ENCODE peak calls at places on chromosomes 4 and X, in five cellular contexts. A, G, B, I and E are unnamed samples.

GRCh38 chr4:38237139-38237538 is 276.9 kb downstream of the PTTG2 start:
- DNase-seq in A (peak; percentile 55), G (no peak), B (peak; percentile 5), I (no peak), E (no peak)

GRCh38 chr4:100414016-100414790 is 103.6 kb downstream of the EMCN start:
- DNase-seq in A (peak; percentile 2), G (no peak), B (no peak), I (no peak), E (no peak)

GRCh38 chrX:119784747-119785446 is 6.5 kb downstream of the RPL39 start:
- DNase-seq in A (peak; percentile 23), G (peak; percentile 48), B (peak; percentile 38), I (no peak), E (no peak)

GRCh38 chrX:79325263-79325958 is 41.7 kb downstream of the ITM2A start:
- DNase-seq in A (no peak), G (peak; percentile 48), B (no peak), I (no peak), E (no peak)

GRCh38 chrX:45077748-45078424 is 122.8 kb downstream of the DIPK2B start:
- DNase-seq in A (no peak), G (no peak), B (no peak), I (no peak), E (no peak)

GRCh38 chrX:118730500-118731247 is 3.3 kb downstream of the IL13RA1 start:
- DNase-seq in A (peak; percentile 85), G (no peak), B (peak; percentile 60), I (no peak), E (no peak)

GRCh38 chr4:169207436-169208089 is 63.2 kb downstream of the SH3RF1 start:
- DNase-seq in A (no peak), G (no peak), B (no peak), I (no peak), E (peak; percentile 35)

GRCh38 chr4:16693040-16693506 is 205.4 kb downstream of the LDB2 start:
- DNase-seq in A (no peak), G (no peak), B (no peak), I (no peak), E (no peak)

GRCh38 chr4:3460926-3461325 is 2.2 kb upstream of the DOK7 start:
- DNase-seq in A (no peak), G (no peak), B (no peak), I (no peak), E (no peak)

GRCh38 chr4:3462790-3463415 is at the start of gene DOK7:
- DNase-seq in A (no peak), G (no peak), B (no peak), I (no peak), E (no peak)

GRCh38 chr4:3462321-3462789 is 751 bp upstream of the DOK7 start:
- DNase-seq in A (no peak), G (no peak), B (no peak), I (no peak), E (no peak)

GRCh38 chr4:3461515-3462291 is 1.4 kb upstream of the DOK7 start:
- DNase-seq in A (no peak), G (no peak), B (no peak), I (no peak), E (no peak)

DNA sequence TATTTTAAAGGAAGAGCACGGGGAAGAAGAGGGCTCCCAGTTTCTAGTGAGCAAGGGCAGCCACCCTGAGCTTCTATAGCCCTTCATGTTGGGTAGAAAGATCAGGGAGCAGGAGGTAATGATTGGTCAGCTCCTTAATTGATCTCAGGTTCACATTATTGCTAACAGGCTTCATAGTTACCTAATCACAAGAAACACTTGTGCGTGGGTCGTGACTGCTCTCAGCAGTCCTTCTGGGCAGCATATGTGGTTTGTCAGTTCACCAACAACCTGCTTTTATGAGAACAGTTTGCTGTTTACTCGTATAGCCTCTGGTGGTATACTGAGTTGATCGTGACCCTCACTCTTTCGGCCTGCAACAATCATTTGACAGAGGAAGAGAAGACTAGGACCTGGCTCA is 4.7 kb upstream of the DOK7 start:
- DNase-seq in A (no peak), G (no peak), B (no peak), I (no peak), E (no peak)
- H3K14ac ChIP-seq in A (no peak overlapping the region), G (no peak overlapping the region), B (no peak overlapping the region), I (no peak overlapping the region), E (no peak overlapping the region)

GRCh38 chrX:154729439-154729838 is 21.4 kb downstream of the GAB3 start:
- DNase-seq in A (no peak), G (no peak), B (peak; percentile 34), I (no peak), E (no peak)

GRCh38 chrX:154731881-154732280 is 19.0 kb downstream of the GAB3 start:
- DNase-seq in A (peak; percentile 45), G (no peak), B (peak; percentile 62), I (peak; percentile 70), E (no peak)

GRCh38 chrX:154728791-154729190 is 22.1 kb downstream of the GAB3 start:
- DNase-seq in A (no peak), G (no peak), B (no peak), I (no peak), E (no peak)

GRCh38 chrX:154731203-154731602 is 19.7 kb downstream of the GAB3 start:
- DNase-seq in A (no peak), G (no peak), B (no peak), I (no peak), E (no peak)

DNA sequence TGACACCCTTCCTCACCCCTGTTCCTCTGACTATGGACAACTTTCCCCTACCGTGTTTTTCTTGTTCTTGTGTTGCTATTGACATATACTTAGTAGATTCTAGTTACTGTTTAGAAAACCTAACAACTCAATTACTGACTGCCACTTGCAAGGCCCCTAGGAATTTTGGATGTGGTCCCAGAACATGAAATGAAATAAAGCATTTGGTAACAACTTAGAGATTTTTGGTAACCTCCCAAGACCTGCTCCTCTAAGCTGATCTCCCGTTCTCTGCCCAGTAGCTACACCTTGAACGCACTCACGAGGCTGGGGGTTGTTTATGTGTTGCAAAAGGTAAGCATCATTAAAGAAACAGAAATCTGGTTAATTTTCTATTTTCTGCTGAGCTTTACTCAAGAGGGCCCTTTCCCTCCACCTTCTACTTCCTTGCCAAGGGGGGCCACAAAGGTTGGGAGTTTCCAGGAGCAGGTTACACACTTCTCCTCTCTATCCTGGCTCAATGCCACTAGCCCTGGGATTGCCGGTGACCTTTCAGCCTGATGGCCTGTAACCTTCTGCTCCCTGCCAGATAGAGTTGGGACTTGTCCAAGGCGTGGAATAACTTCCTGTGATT is 20.5 kb downstream of the GAB3 start:
- DNase-seq in A (peak; percentile 77), G (no peak), B (peak; percentile 65), I (no peak), E (no peak)
- H3K4me1 ChIP-seq in A (peaks cover 33% of the 10 kb centered on the region), G (peaks cover 2% of the 10 kb centered on the region), B (peaks cover 16% of the 10 kb centered on the region), I (peaks cover 3% of the 10 kb centered on the region), E (no peaks in the 10 kb centered on the region)

GRCh38 chr4:132763465-132763864 is 385.6 kb upstream of the PCDH10 start:
- DNase-seq in A (no peak), G (no peak), B (no peak), I (no peak), E (no peak)
- H3K14ac ChIP-seq in A (no peak overlapping the region), G (no peak overlapping the region), B (no peak overlapping the region), I (no peak overlapping the region), E (no peak overlapping the region)

DNA sequence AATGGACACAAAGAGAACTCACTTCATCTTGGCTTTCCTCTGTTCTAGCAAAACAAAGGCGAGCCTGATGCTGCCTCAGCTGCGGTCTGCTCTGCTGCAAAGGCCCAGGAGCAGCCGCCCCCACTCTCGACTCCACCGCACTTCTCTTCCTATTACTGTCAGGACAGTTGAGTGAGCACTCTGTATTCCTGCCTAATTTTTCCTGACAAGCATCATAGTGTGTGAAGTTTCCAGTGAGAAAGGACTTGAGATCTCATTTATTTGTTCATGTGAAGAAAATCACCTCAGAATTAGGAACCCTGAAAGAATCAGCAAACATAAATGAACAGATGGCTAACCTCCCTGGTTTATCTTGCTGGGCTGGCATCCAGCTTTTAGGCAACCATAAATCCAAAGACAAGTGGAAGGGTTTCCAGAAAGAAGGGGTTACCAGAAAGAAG is 15.6 kb downstream of the SCARB2 start:
- DNase-seq in A (peak; percentile 69), G (no peak), B (no peak), I (no peak), E (no peak)
- H3K4me1 ChIP-seq in A (peaks cover 35% of the 10 kb centered on the region), G (peaks cover 2% of the 10 kb centered on the region), B (peaks cover 18% of the 10 kb centered on the region), I (peaks cover 2% of the 10 kb centered on the region), E (peaks cover 7% of the 10 kb centered on the region)

DNA sequence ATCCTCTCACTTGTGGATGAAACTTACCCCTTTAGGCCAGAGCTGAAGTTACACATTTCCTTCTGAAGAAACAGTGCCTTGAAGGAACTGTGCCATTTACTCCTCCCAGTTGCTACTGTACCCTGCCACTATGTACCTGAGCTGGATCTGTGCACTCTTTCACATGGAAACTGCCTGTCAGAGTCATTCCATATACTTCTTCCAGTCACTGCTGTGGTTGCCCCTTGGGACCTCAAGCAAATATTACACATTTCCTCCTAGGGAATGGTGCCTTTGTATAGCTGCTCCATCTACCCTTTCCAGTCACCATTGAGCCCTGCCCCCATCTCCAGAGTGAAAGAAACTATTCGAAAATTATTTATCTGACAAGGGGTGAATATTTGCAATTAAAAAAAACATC is 1328.3 kb downstream of the TECRL start:
- DNase-seq in A (no peak), G (no peak), B (no peak), I (no peak), E (no peak)
- H3K14ac ChIP-seq in A (no peak overlapping the region), G (no peak overlapping the region), B (no peak overlapping the region), I (no peak overlapping the region), E (no peak overlapping the region)